ENCODE peak calls at places on chromosomes 7 and 10, in five cellular contexts. J is esophagus squamous epithelium, V is HEK293T, L is A549, P is KG1. F is an unnamed sample.

GRCh38 chr7:33091111-33091531 is 18.1 kb downstream of the RP9 start:
- DNase-seq in P (no peak), L (no peak), V (no peak), J (no peak), F (peak)

GRCh38 chr10:124518366-124518765 is 56.7 kb downstream of the LHPP start:
- DNase-seq in L (no peak), V (no peak), J (no peak), P (no peak), F (no peak)

GRCh38 chr10:132417957-132418441 is 21.0 kb downstream of the PWWP2B start:
- DNase-seq in J (no peak), P (no peak), V (no peak), L (no peak), F (peak)

GRCh38 chr7:27187702-27188665 is 3.0 kb upstream of the HOXA11 start:
- DNase-seq in L (no peak), V (no peak), J (no peak), P (no peak), F (no peak)

GRCh38 chr7:155219154-155219531 is 78.5 kb upstream of the INSIG1 start:
- DNase-seq in J (no peak), V (no peak), P (no peak), L (no peak), F (no peak)

GRCh38 chr7:25624837-25625236 is 396.6 kb upstream of the NPVF start:
- DNase-seq in J (no peak), L (no peak), P (no peak), V (no peak), F (peak)

GRCh38 chr10:52040486-52040885 is 273.6 kb upstream of the DKK1 start:
- DNase-seq in L (no peak), P (no peak), J (no peak), V (no peak), F (no peak)

GRCh38 chr10:131588704-131589220 is 277.2 kb upstream of the TCERG1L start:
- DNase-seq in J (no peak), P (no peak), L (no peak), V (peak), F (no peak)

GRCh38 chr7:71422104-71422503 is 290.2 kb downstream of the GALNT17 start:
- DNase-seq in J (no peak), P (no peak), L (no peak), V (no peak), F (no peak)

GRCh38 chr10:132438091-132439024 is 41.4 kb downstream of the PWWP2B start:
- DNase-seq in V (no peak), L (no peak), J (no peak), P (no peak), F (no peak)

GRCh38 chr10:98586096-98586495 is 139.4 kb upstream of the HPS1 start:
- DNase-seq in J (no peak), V (no peak), P (no peak), L (no peak), F (no peak)

GRCh38 chr7:1268866-1269265 is 36.2 kb downstream of the UNCX start:
- DNase-seq in J (no peak), L (no peak), P (no peak), V (no peak), F (no peak)

GRCh38 chr10:32446701-32447406 is 914 bp downstream of the CCDC7 start:
- DNase-seq in L (peak), V (no peak), P (peak), J (no peak), F (peak)

GRCh38 chr7:129872054-129872453 is 80.7 kb downstream of the UBE2H start:
- DNase-seq in L (no peak), J (no peak), V (no peak), P (no peak), F (no peak)

GRCh38 chr10:110336111-110336721 is 31.5 kb upstream of the SMNDC1 start:
- DNase-seq in L (peak), V (no peak), J (no peak), P (no peak), F (peak)

GRCh38 chr7:85185355-85186082 is 1.3 kb downstream of the SEMA3D start:
- DNase-seq in L (peak), V (peak), P (no peak), J (no peak), F (peak)

GRCh38 chr7:157707983-157708720 is 371.3 kb downstream of the DNAJB6 start:
- DNase-seq in J (no peak), L (no peak), V (no peak), P (no peak), F (no peak)

GRCh38 chr10:113071446-113071845 is 121.4 kb downstream of the TCF7L2 start:
- DNase-seq in J (no peak), P (no peak), L (no peak), V (no peak), F (no peak)

F was measured in cardiac fibroblast.